ENCODE peak calls at places on chromosomes 1 and 21, in five cellular contexts. One of them, this sample, is unnamed.
A peak's percentile ranks its signal among the peaks of the same experiment; 100 is the strongest.

GRCh38 chr1:201400257-201401230 is 1.4 kb upstream of the LAD1 start:
- DNase-seq in GM12878: no peak
- DNase-seq in H1: no peak
- DNase-seq in K562: no peak
- DNase-seq in SK-N-SH: no peak
- DNase-seq in this sample: no peak

GRCh38 chr1:88731475-88731874 is 47.4 kb downstream of the PKN2 start:
- DNase-seq in K562: no peak
- DNase-seq in GM12878: no peak
- DNase-seq in SK-N-SH: no peak
- DNase-seq in H1: no peak
- DNase-seq in this sample: no peak

GRCh38 chr1:53511933-53512806 is 53.0 kb downstream of the DMRTB1 start:
- DNase-seq in GM12878: no peak
- DNase-seq in SK-N-SH: peak; percentile 75
- DNase-seq in H1: no peak
- DNase-seq in K562: no peak
- DNase-seq in this sample: no peak

GRCh38 chr1:59880735-59881134 is 45.8 kb downstream of the CYP2J2 start:
- DNase-seq in K562: no peak
- DNase-seq in SK-N-SH: no peak
- DNase-seq in H1: no peak
- DNase-seq in GM12878: no peak
- DNase-seq in this sample: no peak

GRCh38 chr1:85494957-85495266 is 30.0 kb upstream of the DDAH1 start:
- DNase-seq in SK-N-SH: no peak
- DNase-seq in K562: no peak
- DNase-seq in H1: no peak
- DNase-seq in GM12878: no peak
- DNase-seq in this sample: peak; percentile 11

GRCh38 chr1:198913667-198914066 is 274.8 kb downstream of the PTPRC start:
- DNase-seq in H1: no peak
- DNase-seq in K562: no peak
- DNase-seq in GM12878: no peak
- DNase-seq in SK-N-SH: no peak
- DNase-seq in this sample: no peak

GRCh38 chr1:244945109-244945671 is 80.8 kb upstream of the HNRNPU start:
- DNase-seq in GM12878: peak; percentile 85
- DNase-seq in K562: no peak
- DNase-seq in H1: no peak
- DNase-seq in SK-N-SH: no peak
- DNase-seq in this sample: no peak

GRCh38 chr1:61337981-61338848 is 255.9 kb downstream of the NFIA start:
- DNase-seq in SK-N-SH: peak; percentile 73
- DNase-seq in H1: peak; percentile 19
- DNase-seq in K562: no peak
- DNase-seq in GM12878: no peak
- DNase-seq in this sample: peak; percentile 91

GRCh38 chr21:46597896-46598343 is 7.0 kb downstream of the S100B start:
- DNase-seq in SK-N-SH: no peak
- DNase-seq in GM12878: no peak
- DNase-seq in H1: no peak
- DNase-seq in K562: peak; percentile 63
- DNase-seq in this sample: no peak

GRCh38 chr1:53068314-53069084 is 6.5 kb downstream of the PODN start:
- DNase-seq in K562: no peak
- DNase-seq in H1: no peak
- DNase-seq in GM12878: no peak
- DNase-seq in SK-N-SH: peak; percentile 56
- DNase-seq in this sample: no peak

GRCh38 chr1:11797525-11798216 is 8.1 kb downstream of the MTHFR start:
- DNase-seq in GM12878: no peak
- DNase-seq in H1: no peak
- DNase-seq in SK-N-SH: no peak
- DNase-seq in K562: peak; percentile 84
- DNase-seq in this sample: no peak

GRCh38 chr1:13450204-13450603 is 40.0 kb downstream of the PRAMEF20 start:
- DNase-seq in H1: no peak
- DNase-seq in GM12878: no peak
- DNase-seq in K562: no peak
- DNase-seq in SK-N-SH: no peak
- DNase-seq in this sample: no peak

GRCh38 chr1:6770727-6771567 is 14.3 kb upstream of the CAMTA1 start:
- DNase-seq in SK-N-SH: peak; percentile 36
- DNase-seq in GM12878: no peak
- DNase-seq in H1: peak; percentile 17
- DNase-seq in K562: no peak
- DNase-seq in this sample: peak; percentile 37

GRCh38 chr1:15158506-15159165 is 5.1 kb downstream of the TMEM51 start:
- DNase-seq in SK-N-SH: no peak
- DNase-seq in H1: no peak
- DNase-seq in GM12878: no peak
- DNase-seq in K562: no peak
- DNase-seq in this sample: peak; percentile 51

GRCh38 chr1:205493241-205494085 is 11.0 kb upstream of the CDK18 start:
- DNase-seq in H1: no peak
- DNase-seq in K562: no peak
- DNase-seq in SK-N-SH: peak; percentile 57
- DNase-seq in GM12878: no peak
- DNase-seq in this sample: peak; percentile 41

GRCh38 chr21:45224189-45224938 is 63.3 kb downstream of the POFUT2 start:
- DNase-seq in GM12878: no peak
- DNase-seq in K562: no peak
- DNase-seq in H1: no peak
- DNase-seq in SK-N-SH: no peak
- DNase-seq in this sample: no peak

GRCh38 chr1:110393691-110394564 is 3.1 kb upstream of the SLC16A4 start:
- DNase-seq in GM12878: no peak
- DNase-seq in SK-N-SH: no peak
- DNase-seq in K562: no peak
- DNase-seq in H1: no peak
- DNase-seq in this sample: peak; percentile 47

GRCh38 chr21:28342229-28342810 is 650.4 kb downstream of the LTN1 start:
- DNase-seq in SK-N-SH: no peak
- DNase-seq in GM12878: no peak
- DNase-seq in K562: no peak
- DNase-seq in H1: no peak
- DNase-seq in this sample: no peak

GRCh38 chr1:39478536-39478935 is 12.9 kb upstream of the BMP8A start:
- DNase-seq in K562: no peak
- DNase-seq in GM12878: no peak
- DNase-seq in SK-N-SH: no peak
- DNase-seq in H1: no peak
- DNase-seq in this sample: no peak

GRCh38 chr1:245051349-245052221 is 103.2 kb upstream of the KIF26B start:
- DNase-seq in K562: peak; percentile 79
- DNase-seq in GM12878: no peak
- DNase-seq in H1: no peak
- DNase-seq in SK-N-SH: no peak
- DNase-seq in this sample: no peak

GRCh38 chr1:55986003-55986402 is 593.4 kb downstream of the PLPP3 start:
- DNase-seq in H1: no peak
- DNase-seq in SK-N-SH: no peak
- DNase-seq in K562: no peak
- DNase-seq in GM12878: no peak
- DNase-seq in this sample: no peak

GRCh38 chr1:55989971-55990370 is 589.4 kb downstream of the PLPP3 start:
- DNase-seq in GM12878: no peak
- DNase-seq in SK-N-SH: no peak
- DNase-seq in H1: no peak
- DNase-seq in K562: no peak
- DNase-seq in this sample: no peak

GRCh38 chr1:55988963-55989452 is 590.4 kb downstream of the PLPP3 start:
- DNase-seq in K562: no peak
- DNase-seq in H1: no peak
- DNase-seq in SK-N-SH: peak; percentile 21
- DNase-seq in GM12878: no peak
- DNase-seq in this sample: no peak

DNA sequence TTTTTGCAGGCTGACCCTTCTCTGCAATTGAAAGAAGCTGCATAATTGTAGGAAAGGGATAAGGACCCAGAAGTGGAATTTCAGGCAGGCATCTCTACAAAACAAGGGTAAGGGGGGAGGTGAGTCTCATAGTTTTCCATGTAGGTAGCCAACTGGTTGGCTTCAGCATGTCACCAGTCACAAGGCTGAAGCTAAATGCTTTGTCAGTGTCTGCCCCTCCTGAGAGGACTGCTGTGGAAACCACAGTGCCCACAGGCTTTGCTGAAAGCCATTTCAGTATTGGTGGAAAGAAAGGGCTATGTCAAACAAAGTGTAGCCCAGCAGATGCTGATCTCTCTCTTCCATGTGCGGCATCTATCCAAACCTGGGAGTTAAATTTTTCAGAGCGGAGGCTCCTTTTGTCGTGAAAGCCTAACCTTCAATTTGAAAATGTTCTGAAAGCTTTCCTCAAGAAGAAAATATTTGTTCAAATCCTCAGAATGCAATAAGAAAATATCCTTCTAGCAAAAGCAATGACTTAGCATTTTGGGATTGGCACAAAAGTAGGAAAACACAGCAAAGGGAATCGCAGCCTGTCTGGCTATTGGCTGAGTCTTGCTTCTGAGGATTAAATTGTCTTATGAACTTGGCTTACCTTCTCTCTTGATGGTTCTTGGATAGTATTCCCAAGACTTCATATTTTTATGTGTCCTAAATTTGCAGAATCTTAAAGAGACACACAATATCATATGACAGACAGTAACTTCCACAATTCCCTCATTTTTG is 591.7 kb downstream of the PLPP3 start:
- DNase-seq in K562: no peak
- DNase-seq in GM12878: no peak
- DNase-seq in SK-N-SH: no peak
- DNase-seq in H1: peak; percentile 5
- DNase-seq in this sample: no peak
- H3K9me3 ChIP-seq in K562: no peaks in the 10 kb centered on the region
- H3K9me3 ChIP-seq in GM12878: no peaks in the 10 kb centered on the region
- H3K9me3 ChIP-seq in SK-N-SH: no peaks in the 10 kb centered on the region
- H3K9me3 ChIP-seq in H1: no peaks in the 10 kb centered on the region
- H3K9me3 ChIP-seq in this sample: no peaks in the 10 kb centered on the region

GRCh38 chr1:94888201-94888600 is 38.7 kb downstream of the CNN3 start:
- DNase-seq in SK-N-SH: no peak
- DNase-seq in H1: no peak
- DNase-seq in K562: no peak
- DNase-seq in GM12878: no peak
- DNase-seq in this sample: no peak

GRCh38 chr1:94884101-94884875 is 42.6 kb downstream of the CNN3 start:
- DNase-seq in K562: no peak
- DNase-seq in H1: peak; percentile 43
- DNase-seq in GM12878: no peak
- DNase-seq in SK-N-SH: peak; percentile 71
- DNase-seq in this sample: peak; percentile 71

GRCh38 chr1:94886361-94886760 is 40.5 kb downstream of the CNN3 start:
- DNase-seq in GM12878: no peak
- DNase-seq in SK-N-SH: no peak
- DNase-seq in H1: no peak
- DNase-seq in K562: no peak
- DNase-seq in this sample: no peak

GRCh38 chr1:94887603-94888171 is 39.2 kb downstream of the CNN3 start:
- DNase-seq in K562: no peak
- DNase-seq in SK-N-SH: no peak
- DNase-seq in GM12878: no peak
- DNase-seq in H1: no peak
- DNase-seq in this sample: no peak

DNA sequence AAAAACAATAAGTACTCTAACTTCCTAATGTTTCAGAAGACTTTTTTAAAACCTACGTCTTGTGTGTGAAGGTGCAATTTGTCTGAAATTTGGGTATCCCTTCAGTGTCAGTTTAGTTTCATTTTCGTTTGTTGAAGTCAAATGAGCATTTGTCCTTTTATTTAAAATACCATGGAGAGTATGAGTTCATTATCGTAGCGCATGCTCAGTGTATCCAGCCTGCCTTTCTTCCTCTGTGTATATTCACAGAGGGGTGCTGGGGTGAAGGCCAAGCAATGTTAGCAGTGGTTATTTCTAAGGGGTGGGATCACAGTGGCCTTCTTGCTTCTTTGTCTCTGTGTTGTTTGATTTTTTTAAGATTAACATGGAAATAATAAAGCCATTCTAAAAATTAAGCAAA is 43.2 kb downstream of the CNN3 start:
- DNase-seq in GM12878: no peak
- DNase-seq in SK-N-SH: no peak
- DNase-seq in H1: no peak
- DNase-seq in K562: no peak
- DNase-seq in this sample: peak; percentile 47
- TF ChIP-seq GABPA in GM12878: no peak
- TF ChIP-seq GABPA in SK-N-SH: no peak
- TF ChIP-seq GABPA in H1: no peak
- TF ChIP-seq GABPA in K562: no peak
- TF ChIP-seq GABPA in this sample: no peak

GRCh38 chr1:246527402-246528088 is 20.5 kb upstream of the SMYD3 start:
- DNase-seq in K562: no peak
- DNase-seq in H1: no peak
- DNase-seq in GM12878: no peak
- DNase-seq in SK-N-SH: no peak
- DNase-seq in this sample: no peak

GRCh38 chr1:246526915-246527314 is 19.8 kb upstream of the SMYD3 start:
- DNase-seq in K562: no peak
- DNase-seq in H1: no peak
- DNase-seq in SK-N-SH: no peak
- DNase-seq in GM12878: no peak
- DNase-seq in this sample: no peak

GRCh38 chr1:246528933-246529731 is 22.1 kb upstream of the SMYD3 start:
- DNase-seq in K562: no peak
- DNase-seq in H1: no peak
- DNase-seq in SK-N-SH: no peak
- DNase-seq in GM12878: no peak
- DNase-seq in this sample: peak; percentile 34

GRCh38 chr1:246530482-246530881 is 23.4 kb upstream of the SMYD3 start:
- DNase-seq in GM12878: no peak
- DNase-seq in K562: no peak
- DNase-seq in H1: no peak
- DNase-seq in SK-N-SH: no peak
- DNase-seq in this sample: no peak

GRCh38 chr1:246526380-246526779 is 19.3 kb upstream of the SMYD3 start:
- DNase-seq in K562: no peak
- DNase-seq in GM12878: no peak
- DNase-seq in SK-N-SH: no peak
- DNase-seq in H1: no peak
- DNase-seq in this sample: no peak
- H3K9me3 ChIP-seq in K562: peaks cover 7% of the 10 kb centered on the region
- H3K9me3 ChIP-seq in GM12878: peaks cover 9% of the 10 kb centered on the region
- H3K9me3 ChIP-seq in SK-N-SH: no peaks in the 10 kb centered on the region
- H3K9me3 ChIP-seq in H1: peaks cover 13% of the 10 kb centered on the region
- H3K9me3 ChIP-seq in this sample: peaks cover 11% of the 10 kb centered on the region

GRCh38 chr1:160859166-160859565 is 3.5 kb downstream of the CD244 start:
- DNase-seq in K562: no peak
- DNase-seq in H1: no peak
- DNase-seq in GM12878: no peak
- DNase-seq in SK-N-SH: no peak
- DNase-seq in this sample: no peak

GRCh38 chr1:160863422-160864131 is 890 bp upstream of the CD244 start:
- DNase-seq in GM12878: no peak
- DNase-seq in SK-N-SH: no peak
- DNase-seq in K562: no peak
- DNase-seq in H1: no peak
- DNase-seq in this sample: no peak

GRCh38 chr1:160862151-160863061 is at the start of gene CD244:
- DNase-seq in GM12878: peak; percentile 71
- DNase-seq in K562: no peak
- DNase-seq in H1: no peak
- DNase-seq in SK-N-SH: no peak
- DNase-seq in this sample: no peak

GRCh38 chr1:160858127-160858909 is 4.4 kb downstream of the CD244 start:
- DNase-seq in GM12878: no peak
- DNase-seq in K562: no peak
- DNase-seq in H1: no peak
- DNase-seq in SK-N-SH: no peak
- DNase-seq in this sample: no peak

GRCh38 chr1:160860840-160861505 is 1.7 kb downstream of the CD244 start:
- DNase-seq in H1: no peak
- DNase-seq in K562: no peak
- DNase-seq in SK-N-SH: no peak
- DNase-seq in GM12878: no peak
- DNase-seq in this sample: no peak
- TF ChIP-seq GABPA in H1: no peak
- TF ChIP-seq GABPA in K562: no peak
- TF ChIP-seq GABPA in SK-N-SH: no peak
- TF ChIP-seq GABPA in GM12878: no peak
- TF ChIP-seq GABPA in this sample: no peak

This sample was measured in HepG2.